ENCODE peak calls at places on chromosomes 16 and 17, in eight cellular contexts. R, P, T, Y, S, B, E and M are unnamed samples.

GRCh38 chr17:78125976-78126894 is 2.3 kb downstream of the TMC6 start:
- ATAC-seq in R (no peak), P (no peak), T (no peak), Y (no peak), S (no peak), B (no peak), E (no peak), M (no peak)

GRCh38 chr17:66602659-66603363 is 232.1 kb upstream of the CACNG5 start:
- ATAC-seq in R (peak), P (no peak), T (peak), Y (no peak), S (no peak), B (peak), E (peak), M (no peak)

GRCh38 chr16:58129097-58129936 is at the start of gene CFAP20:
- ATAC-seq in R (peak), P (peak), T (peak), Y (peak), S (peak), B (peak), E (peak), M (peak)

GRCh38 chr17:20315321-20315720 is 152.0 kb downstream of the LGALS9B start:
- ATAC-seq in R (no peak), P (no peak), T (no peak), Y (no peak), S (no peak), B (no peak), E (no peak), M (no peak)

GRCh38 chr17:41475421-41475820 is 5.5 kb downstream of the KRT35 start:
- ATAC-seq in R (no peak), P (no peak), T (no peak), Y (no peak), S (no peak), B (no peak), E (no peak), M (no peak)

GRCh38 chr16:23408242-23409201 is 44.5 kb downstream of the COG7 start:
- ATAC-seq in R (peak), P (peak), T (peak), Y (no peak), S (no peak), B (no peak), E (peak), M (peak)

GRCh38 chr16:49194499-49195260 is 87.0 kb downstream of the CBLN1 start:
- ATAC-seq in R (peak), P (no peak), T (no peak), Y (no peak), S (no peak), B (no peak), E (no peak), M (peak)

GRCh38 chr17:40463122-40463550 is 19.9 kb downstream of the IGFBP4 start:
- ATAC-seq in R (peak), P (no peak), T (no peak), Y (no peak), S (no peak), B (peak), E (peak), M (peak)

GRCh38 chr17:44417553-44417952 is 28.1 kb upstream of the ITGA2B start:
- ATAC-seq in R (no peak), P (no peak), T (no peak), Y (peak), S (peak), B (no peak), E (no peak), M (peak)

DNA sequence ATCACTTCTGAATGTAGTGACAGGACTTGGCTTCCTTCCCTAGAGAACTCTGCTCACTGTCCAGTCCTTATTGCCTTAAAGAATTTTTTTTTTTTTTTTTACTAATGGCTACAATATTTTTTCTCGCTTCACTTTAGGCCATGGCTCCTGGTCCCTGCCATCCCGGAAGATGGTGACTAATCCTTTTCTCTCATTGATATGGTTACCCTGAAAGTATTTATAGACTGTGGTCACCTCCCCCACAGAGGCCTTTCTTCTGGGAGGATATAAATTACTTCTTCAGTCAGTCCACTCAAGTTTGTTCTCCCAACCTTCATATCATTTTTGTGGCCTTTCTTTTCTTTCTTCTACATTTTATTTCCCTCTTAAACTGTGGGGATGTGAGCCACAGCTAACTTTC is 524.9 kb upstream of the PSMD7 start:
- ATAC-seq in R (no peak), P (no peak), T (no peak), Y (no peak), S (no peak), B (no peak), E (no peak), M (no peak)
- TF ChIP-seq CTCF in R (no peak), P (no peak), T (no peak), Y (no peak), S (no peak), B (no peak), E (no peak), M (no peak)

GRCh38 chr16:67541391-67542263 is 13.0 kb downstream of the RIPOR1 start:
- ATAC-seq in R (no peak), P (no peak), T (no peak), Y (no peak), S (no peak), B (no peak), E (no peak), M (no peak)
- TF ChIP-seq POLR2AphosphoS5 in R (no peak), P (no peak), T (no peak), Y (no peak), S (no peak), B (no peak), E (no peak), M (no peak)

DNA sequence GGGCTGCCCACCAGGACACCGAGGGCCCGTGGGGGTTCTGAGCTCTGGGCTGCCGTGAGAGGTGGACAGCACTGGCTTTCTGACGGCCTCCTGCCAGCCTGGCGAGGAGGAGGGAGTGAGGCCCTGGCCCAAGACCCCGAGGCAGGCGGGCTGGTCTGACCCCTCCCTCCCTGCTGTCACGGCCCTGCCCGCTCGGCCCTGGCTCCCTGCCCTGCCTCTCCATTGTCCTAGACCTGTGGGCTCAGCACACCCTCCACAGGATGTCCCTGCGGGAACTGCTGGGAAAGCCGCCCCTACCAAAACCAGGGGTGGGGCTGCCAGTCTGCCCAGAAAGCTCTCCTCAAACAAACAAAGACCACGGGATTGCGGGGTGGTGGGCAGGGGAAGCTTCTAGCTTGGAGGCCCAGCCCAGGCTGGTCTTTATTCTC is 20.7 kb downstream of the SPNS2 start:
- ATAC-seq in R (peak), P (peak), T (no peak), Y (no peak), S (no peak), B (no peak), E (peak), M (peak)
- H3K27ac ChIP-seq in R (no peak), P (peak), T (no peak), Y (no peak), S (no peak), B (no peak), E (no peak), M (peak)

DNA sequence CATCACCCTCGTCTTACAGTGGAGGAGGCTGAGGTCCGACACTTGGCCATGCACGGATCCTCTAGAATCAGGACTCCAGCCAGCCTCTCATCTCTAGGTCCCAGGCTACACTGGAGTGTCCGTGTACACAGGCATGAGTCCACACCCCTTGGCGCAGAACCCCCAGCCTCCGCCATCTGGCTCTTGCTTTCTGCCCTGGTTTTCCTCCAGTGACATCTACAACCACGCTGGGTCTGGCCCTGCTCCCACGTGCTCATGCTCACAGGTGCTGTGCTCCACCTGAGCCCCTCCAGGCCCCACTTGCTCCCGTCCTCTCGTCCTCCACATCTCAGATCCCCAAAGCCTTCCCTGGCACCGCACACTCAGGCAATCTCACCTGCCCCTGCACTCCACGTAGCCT is 260.8 kb downstream of the ENGASE start:
- ATAC-seq in R (no peak), P (no peak), T (no peak), Y (no peak), S (no peak), B (no peak), E (no peak), M (no peak)
- TF ChIP-seq CTCF in R (no peak), P (no peak), T (no peak), Y (no peak), S (no peak), B (no peak), E (no peak), M (no peak)

GRCh38 chr17:49571764-49572163 is 3.9 kb upstream of the NXPH3 start:
- ATAC-seq in R (no peak), P (no peak), T (no peak), Y (no peak), S (no peak), B (no peak), E (no peak), M (no peak)

GRCh38 chr17:49572226-49572625 is 3.4 kb upstream of the NXPH3 start:
- ATAC-seq in R (no peak), P (no peak), T (no peak), Y (no peak), S (no peak), B (no peak), E (no peak), M (no peak)

GRCh38 chr17:49573510-49574282 is 2.0 kb upstream of the NXPH3 start:
- ATAC-seq in R (no peak), P (no peak), T (no peak), Y (no peak), S (no peak), B (no peak), E (no peak), M (no peak)

GRCh38 chr17:49574283-49574892 is 1.3 kb upstream of the NXPH3 start:
- ATAC-seq in R (no peak), P (no peak), T (no peak), Y (no peak), S (no peak), B (no peak), E (no peak), M (no peak)

DNA sequence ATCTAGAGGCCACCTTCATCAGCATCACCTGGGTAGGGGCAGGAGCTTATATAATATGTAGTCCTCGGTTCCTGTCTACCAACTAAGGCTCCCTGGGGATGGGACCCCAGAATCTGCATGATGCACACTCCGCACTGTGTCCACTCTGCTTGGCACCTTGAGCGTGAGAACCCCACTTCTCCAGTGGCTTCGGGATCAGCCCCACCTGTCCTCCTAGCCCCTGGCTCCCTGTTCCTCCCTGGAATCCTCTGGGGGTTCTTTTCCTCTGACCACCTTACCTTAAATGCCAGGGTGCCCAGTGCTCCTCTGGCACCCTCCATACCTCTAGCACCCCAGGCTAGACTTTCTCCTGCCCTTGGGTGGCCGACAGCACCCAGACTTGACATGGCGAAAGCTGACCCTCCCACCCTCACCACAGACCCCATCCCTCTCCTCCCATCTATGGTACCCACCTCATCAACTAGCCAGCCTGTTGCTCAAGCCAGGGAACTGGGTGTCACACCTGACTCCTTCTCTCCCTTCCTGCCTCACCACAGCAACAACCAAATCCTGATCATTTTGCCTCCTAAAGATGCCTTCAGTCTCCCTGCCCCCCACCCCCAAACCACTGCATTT is 2.8 kb upstream of the NXPH3 start:
- ATAC-seq in R (no peak), P (no peak), T (no peak), Y (no peak), S (no peak), B (no peak), E (no peak), M (no peak)
- TF ChIP-seq POLR2AphosphoS5 in R (no peak), P (no peak), T (no peak), Y (no peak), S (no peak), B (no peak), E (no peak), M (no peak)

GRCh38 chr16:54985668-54986067 is 55.0 kb downstream of the IRX5 start:
- ATAC-seq in R (no peak), P (no peak), T (no peak), Y (no peak), S (no peak), B (no peak), E (no peak), M (no peak)

GRCh38 chr16:54980821-54981220 is 50.2 kb downstream of the IRX5 start:
- ATAC-seq in R (no peak), P (no peak), T (no peak), Y (no peak), S (no peak), B (no peak), E (no peak), M (no peak)

GRCh38 chr16:54986404-54986803 is 55.7 kb downstream of the IRX5 start:
- ATAC-seq in R (peak), P (no peak), T (no peak), Y (no peak), S (no peak), B (no peak), E (no peak), M (no peak)

GRCh38 chr16:54987081-54987480 is 56.4 kb downstream of the IRX5 start:
- ATAC-seq in R (peak), P (no peak), T (no peak), Y (no peak), S (no peak), B (no peak), E (no peak), M (no peak)

GRCh38 chr16:54985156-54985555 is 54.5 kb downstream of the IRX5 start:
- ATAC-seq in R (no peak), P (no peak), T (no peak), Y (no peak), S (no peak), B (no peak), E (peak), M (no peak)
- H3K27ac ChIP-seq in R (no peak), P (no peak), T (no peak), Y (no peak), S (no peak), B (no peak), E (no peak), M (no peak)

GRCh38 chr17:64147110-64148016 is 17.4 kb upstream of the ERN1 start:
- ATAC-seq in R (peak), P (no peak), T (peak), Y (peak), S (peak), B (peak), E (peak), M (no peak)

GRCh38 chr17:64148017-64148631 is 18.2 kb upstream of the ERN1 start:
- ATAC-seq in R (no peak), P (no peak), T (peak), Y (no peak), S (no peak), B (no peak), E (no peak), M (no peak)

GRCh38 chr17:64150237-64151015 is 20.5 kb upstream of the ERN1 start:
- ATAC-seq in R (no peak), P (no peak), T (no peak), Y (no peak), S (no peak), B (no peak), E (peak), M (no peak)

GRCh38 chr17:64149196-64149595 is 19.3 kb upstream of the ERN1 start:
- ATAC-seq in R (no peak), P (no peak), T (no peak), Y (no peak), S (no peak), B (no peak), E (no peak), M (no peak)

DNA sequence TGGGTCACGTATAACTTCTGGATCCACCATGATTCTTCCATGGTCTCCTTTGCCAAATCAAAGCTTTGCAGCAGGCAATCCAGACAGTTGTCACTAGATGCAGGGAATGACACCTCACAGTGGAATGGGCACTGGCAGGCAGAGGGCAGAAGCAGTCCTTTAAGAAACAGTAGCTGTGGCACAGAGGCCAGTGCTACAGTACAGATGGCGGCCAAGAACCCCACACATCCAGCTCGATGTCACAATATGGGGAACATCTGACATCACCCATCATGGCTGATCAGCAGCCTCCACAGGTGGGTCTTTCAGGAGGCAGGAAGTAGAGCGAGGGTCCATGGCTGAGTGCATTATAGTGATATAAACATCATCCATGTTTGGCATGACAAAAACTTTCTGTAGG is 18.8 kb upstream of the ERN1 start:
- ATAC-seq in R (no peak), P (no peak), T (peak), Y (peak), S (no peak), B (no peak), E (no peak), M (no peak)
- TF ChIP-seq CTCF in R (no peak), P (peak), T (no peak), Y (no peak), S (peak), B (no peak), E (peak), M (no peak)

GRCh38 chr16:68739964-68740627 is 3.0 kb downstream of the CDH1 start:
- ATAC-seq in R (no peak), P (no peak), T (no peak), Y (no peak), S (peak), B (peak), E (peak), M (no peak)
- TF ChIP-seq POLR2AphosphoS5 in R (no peak), P (no peak), T (no peak), Y (no peak), S (no peak), B (no peak), E (peak), M (no peak)